ENCODE peak calls at places on chromosomes 7 and 10, in ten cellular contexts. N is iPS-NIHi11, C is breast epithelium, V is NCI-H1105, Q is stomach, B is mesendoderm, M is renal cortical epithelial cell, D is transverse colon, Z is fibroblast of lung, X is H54. L is an unnamed sample.
A peak's percentile ranks its signal among the peaks of the same experiment; 100 is the strongest.

GRCh38 chr10:124674768-124675222 is 69.4 kb downstream of the FAM53B start:
- DNase-seq in N (no peak), C (no peak), V (no peak), Q (no peak), B (no peak), M (no peak), D (no peak), Z (no peak), X (no peak), L (no peak)

GRCh38 chr10:104099941-104100340 is 14.3 kb upstream of the COL17A1 start:
- DNase-seq in N (no peak), C (no peak), V (no peak), Q (no peak), B (no peak), M (no peak), D (no peak), Z (no peak), X (no peak), L (no peak)

GRCh38 chr7:30648744-30649540 is 33.3 kb downstream of the CRHR2 start:
- DNase-seq in N (no peak), C (no peak), V (no peak), Q (no peak), B (no peak), M (no peak), D (no peak), Z (no peak), X (no peak), L (no peak)

GRCh38 chr7:133958822-133959221 is 168.3 kb upstream of the LRGUK start:
- DNase-seq in N (no peak), C (no peak), V (no peak), Q (no peak), B (no peak), M (no peak), D (no peak), Z (no peak), X (no peak), L (no peak)

GRCh38 chr10:88428442-88428841 is 154.7 kb downstream of the RNLS start:
- DNase-seq in N (no peak), C (no peak), V (no peak), Q (no peak), B (peak; percentile 45), M (peak; percentile 46), D (no peak), Z (peak; percentile 36), X (no peak), L (no peak)

GRCh38 chr10:82680688-82681087 is 805.7 kb downstream of the NRG3 start:
- DNase-seq in N (no peak), C (no peak), V (no peak), Q (no peak), B (no peak), M (no peak), D (no peak), Z (no peak), X (no peak), L (no peak)

GRCh38 chr7:151658778-151659177 is 139.1 kb upstream of the RHEB start:
- DNase-seq in N (no peak), C (no peak), V (no peak), Q (no peak), B (no peak), M (no peak), D (no peak), Z (no peak), X (no peak), L (no peak)

GRCh38 chr10:54577682-54578081 is 223.3 kb downstream of the PCDH15 start:
- DNase-seq in N (no peak), C (no peak), V (no peak), Q (no peak), B (no peak), M (no peak), D (no peak), Z (no peak), X (no peak), L (no peak)

GRCh38 chr10:72637398-72637857 is 11.5 kb upstream of the MICU1 start:
- DNase-seq in N (no peak), C (no peak), V (no peak), Q (peak; percentile 34), B (peak; percentile 46), M (peak; percentile 71), D (peak; percentile 16), Z (peak; percentile 50), X (peak; percentile 67), L (no peak)

GRCh38 chr7:7742223-7742622 is 23.8 kb upstream of the RPA3 start:
- DNase-seq in N (no peak), C (no peak), V (no peak), Q (no peak), B (peak; percentile 19), M (no peak), D (no peak), Z (no peak), X (no peak), L (no peak)

GRCh38 chr7:54785261-54785660 is 26.2 kb upstream of the SEC61G start:
- DNase-seq in N (peak; percentile 25), C (no peak), V (no peak), Q (no peak), B (peak; percentile 30), M (no peak), D (no peak), Z (no peak), X (no peak), L (no peak)

GRCh38 chr7:125605241-125605640 is 675.6 kb upstream of the POT1 start:
- DNase-seq in N (peak; percentile 7), C (no peak), V (no peak), Q (no peak), B (peak; percentile 10), M (peak; percentile 52), D (no peak), Z (no peak), X (no peak), L (no peak)